ENCODE peak calls at places on chromosome 6, in six cellular contexts. R is sciatic nerve, D is hippocampal formation, Z is uterus, C is T47D, L is stomach. Q is an unnamed sample.

GRCh38 chr6:50113114-50113857 is 63.6 kb upstream of the DEFB112 start:
- DNase-seq in R (no peak), D (no peak), Z (no peak), C (no peak), L (no peak), Q (no peak)

GRCh38 chr6:26128013-26128771 is 41.0 kb downstream of the HFE start:
- DNase-seq in R (no peak), D (no peak), Z (no peak), C (no peak), L (no peak), Q (no peak)

GRCh38 chr6:22153384-22154158 is 143.3 kb downstream of the PRL start:
- DNase-seq in R (no peak), D (no peak), Z (no peak), C (no peak), L (no peak), Q (no peak)

GRCh38 chr6:24766685-24767462 is 7.9 kb upstream of the GMNN start:
- DNase-seq in R (no peak), D (peak; percentile 60), Z (no peak), C (peak; percentile 50), L (no peak), Q (no peak)

GRCh38 chr6:389622-390021 is 1.9 kb upstream of the IRF4 start:
- DNase-seq in R (no peak), D (no peak), Z (no peak), C (no peak), L (no peak), Q (no peak)

GRCh38 chr6:27582928-27583725 is 110.2 kb upstream of the ZNF184 start:
- DNase-seq in R (no peak), D (no peak), Z (no peak), C (no peak), L (no peak), Q (no peak)

GRCh38 chr6:130520235-130520634 is 154.4 kb downstream of the TMEM200A start:
- DNase-seq in R (no peak), D (no peak), Z (no peak), C (no peak), L (no peak), Q (no peak)

GRCh38 chr6:56245903-56246351 is 1.5 kb downstream of the COL21A1 start:
- DNase-seq in R (no peak), D (no peak), Z (no peak), C (no peak), L (no peak), Q (no peak)

GRCh38 chr6:33885121-33886057 is 81.6 kb upstream of the MLN start:
- DNase-seq in R (no peak), D (no peak), Z (no peak), C (no peak), L (no peak), Q (no peak)

GRCh38 chr6:136249336-136249735 is 775 bp downstream of the MTFR2 start:
- DNase-seq in R (no peak), D (no peak), Z (no peak), C (no peak), L (no peak), Q (no peak)

GRCh38 chr6:76441850-76442249 is 369.4 kb upstream of the IMPG1 start:
- DNase-seq in R (no peak), D (no peak), Z (no peak), C (no peak), L (no peak), Q (no peak)

GRCh38 chr6:166351715-166352285 is 9.5 kb upstream of the SFT2D1 start:
- DNase-seq in R (no peak), D (no peak), Z (no peak), C (peak; percentile 33), L (no peak), Q (peak; percentile 76)

GRCh38 chr6:30508890-30509736 is 19.8 kb downstream of the HLA-E start:
- DNase-seq in R (no peak), D (no peak), Z (no peak), C (no peak), L (no peak), Q (no peak)

GRCh38 chr6:10505529-10505928 is 15.6 kb upstream of the GCNT2 start:
- DNase-seq in R (no peak), D (no peak), Z (no peak), C (no peak), L (no peak), Q (peak; percentile 29)

GRCh38 chr6:122098091-122098769 is 301.2 kb upstream of the HSF2 start:
- DNase-seq in R (no peak), D (no peak), Z (no peak), C (no peak), L (no peak), Q (no peak)

GRCh38 chr6:40932366-40932765 is 106.7 kb downstream of the UNC5CL start:
- DNase-seq in R (no peak), D (no peak), Z (no peak), C (no peak), L (no peak), Q (no peak)